ENCODE peak calls at places on chromosomes 4 and X, in seven cellular contexts. One of them, this sample, is unnamed.

GRCh38 chr4:67109276-67109675 is 436.0 kb downstream of the CENPC start:
- DNase-seq in left lung: no peak
- DNase-seq in hypothalamus: no peak
- DNase-seq in EH: no peak
- DNase-seq in HCT116: no peak
- DNase-seq in NCI-H446: no peak
- DNase-seq in activated CD8-positive, alpha-beta memory T cell treated with anti-CD3 and anti-CD28 coated beads for 24 hours: no peak
- DNase-seq in this sample: no peak

GRCh38 chr4:105605493-105605892 is 53.1 kb downstream of the ARHGEF38 start:
- DNase-seq in left lung: no peak
- DNase-seq in hypothalamus: no peak
- DNase-seq in EH: peak; percentile 25
- DNase-seq in HCT116: no peak
- DNase-seq in NCI-H446: peak; percentile 59
- DNase-seq in activated CD8-positive, alpha-beta memory T cell treated with anti-CD3 and anti-CD28 coated beads for 24 hours: no peak
- DNase-seq in this sample: no peak

GRCh38 chr4:85720736-85721135 is 245.8 kb downstream of the ARHGAP24 start:
- DNase-seq in left lung: no peak
- DNase-seq in hypothalamus: no peak
- DNase-seq in EH: peak; percentile 74
- DNase-seq in HCT116: no peak
- DNase-seq in NCI-H446: no peak
- DNase-seq in activated CD8-positive, alpha-beta memory T cell treated with anti-CD3 and anti-CD28 coated beads for 24 hours: no peak
- DNase-seq in this sample: no peak

GRCh38 chr4:15318621-15319348 is 109.0 kb upstream of the C1QTNF7 start:
- DNase-seq in left lung: no peak
- DNase-seq in hypothalamus: no peak
- DNase-seq in EH: peak; percentile 78
- DNase-seq in HCT116: no peak
- DNase-seq in NCI-H446: no peak
- DNase-seq in activated CD8-positive, alpha-beta memory T cell treated with anti-CD3 and anti-CD28 coated beads for 24 hours: no peak
- DNase-seq in this sample: no peak

GRCh38 chr4:72186714-72187113 is 154.9 kb downstream of the NPFFR2 start:
- DNase-seq in left lung: no peak
- DNase-seq in hypothalamus: no peak
- DNase-seq in EH: no peak
- DNase-seq in HCT116: no peak
- DNase-seq in NCI-H446: no peak
- DNase-seq in activated CD8-positive, alpha-beta memory T cell treated with anti-CD3 and anti-CD28 coated beads for 24 hours: no peak
- DNase-seq in this sample: no peak

GRCh38 chr4:47612116-47613023 is 127.3 kb downstream of the ATP10D start:
- DNase-seq in left lung: no peak
- DNase-seq in hypothalamus: no peak
- DNase-seq in EH: peak; percentile 77
- DNase-seq in HCT116: no peak
- DNase-seq in NCI-H446: no peak
- DNase-seq in activated CD8-positive, alpha-beta memory T cell treated with anti-CD3 and anti-CD28 coated beads for 24 hours: no peak
- DNase-seq in this sample: no peak

GRCh38 chr4:75985116-75985515 is 5.6 kb downstream of the SDAD1 start:
- DNase-seq in left lung: no peak
- DNase-seq in hypothalamus: no peak
- DNase-seq in EH: peak; percentile 94
- DNase-seq in HCT116: no peak
- DNase-seq in NCI-H446: no peak
- DNase-seq in activated CD8-positive, alpha-beta memory T cell treated with anti-CD3 and anti-CD28 coated beads for 24 hours: no peak
- DNase-seq in this sample: no peak

GRCh38 chrX:3244955-3245354 is 101.5 kb downstream of the MXRA5 start:
- DNase-seq in left lung: no peak
- DNase-seq in hypothalamus: no peak
- DNase-seq in EH: peak; percentile 38
- DNase-seq in HCT116: no peak
- DNase-seq in NCI-H446: no peak
- DNase-seq in activated CD8-positive, alpha-beta memory T cell treated with anti-CD3 and anti-CD28 coated beads for 24 hours: no peak
- DNase-seq in this sample: no peak

GRCh38 chrX:69070949-69071650 is 94.2 kb downstream of the PJA1 start:
- DNase-seq in left lung: no peak
- DNase-seq in hypothalamus: peak; percentile 4
- DNase-seq in EH: peak; percentile 12
- DNase-seq in HCT116: no peak
- DNase-seq in NCI-H446: peak; percentile 29
- DNase-seq in activated CD8-positive, alpha-beta memory T cell treated with anti-CD3 and anti-CD28 coated beads for 24 hours: no peak
- DNase-seq in this sample: no peak

GRCh38 chr4:8771258-8771590 is 100.4 kb downstream of the HMX1 start:
- DNase-seq in left lung: peak; percentile 68
- DNase-seq in hypothalamus: no peak
- DNase-seq in EH: no peak
- DNase-seq in HCT116: no peak
- DNase-seq in NCI-H446: no peak
- DNase-seq in activated CD8-positive, alpha-beta memory T cell treated with anti-CD3 and anti-CD28 coated beads for 24 hours: no peak
- DNase-seq in this sample: peak; percentile 52

GRCh38 chr4:68416591-68416990 is 30.7 kb upstream of the TMPRSS11E start:
- DNase-seq in left lung: no peak
- DNase-seq in hypothalamus: no peak
- DNase-seq in EH: no peak
- DNase-seq in HCT116: no peak
- DNase-seq in NCI-H446: no peak
- DNase-seq in activated CD8-positive, alpha-beta memory T cell treated with anti-CD3 and anti-CD28 coated beads for 24 hours: no peak
- DNase-seq in this sample: no peak

GRCh38 chr4:128716325-128716724 is 93.2 kb upstream of the JADE1 start:
- DNase-seq in left lung: no peak
- DNase-seq in hypothalamus: no peak
- DNase-seq in EH: peak; percentile 50
- DNase-seq in HCT116: no peak
- DNase-seq in NCI-H446: peak; percentile 8
- DNase-seq in activated CD8-positive, alpha-beta memory T cell treated with anti-CD3 and anti-CD28 coated beads for 24 hours: no peak
- DNase-seq in this sample: no peak

GRCh38 chrX:118373538-118373937 is 27.6 kb downstream of the WDR44 start:
- DNase-seq in left lung: no peak
- DNase-seq in hypothalamus: no peak
- DNase-seq in EH: no peak
- DNase-seq in HCT116: no peak
- DNase-seq in NCI-H446: no peak
- DNase-seq in activated CD8-positive, alpha-beta memory T cell treated with anti-CD3 and anti-CD28 coated beads for 24 hours: no peak
- DNase-seq in this sample: no peak

GRCh38 chr4:7945709-7946380 is 6.2 kb upstream of the AFAP1 start:
- DNase-seq in left lung: no peak
- DNase-seq in hypothalamus: no peak
- DNase-seq in EH: no peak
- DNase-seq in HCT116: no peak
- DNase-seq in NCI-H446: no peak
- DNase-seq in activated CD8-positive, alpha-beta memory T cell treated with anti-CD3 and anti-CD28 coated beads for 24 hours: no peak
- DNase-seq in this sample: no peak

GRCh38 chr4:169015237-169015636 is 5.2 kb upstream of the CBR4 start:
- DNase-seq in left lung: peak; percentile 39
- DNase-seq in hypothalamus: no peak
- DNase-seq in EH: no peak
- DNase-seq in HCT116: no peak
- DNase-seq in NCI-H446: no peak
- DNase-seq in activated CD8-positive, alpha-beta memory T cell treated with anti-CD3 and anti-CD28 coated beads for 24 hours: no peak
- DNase-seq in this sample: peak; percentile 85

GRCh38 chrX:107571296-107571998 is 56.9 kb upstream of the PRPS1 start:
- DNase-seq in left lung: no peak
- DNase-seq in hypothalamus: no peak
- DNase-seq in EH: peak; percentile 95
- DNase-seq in HCT116: peak; percentile 8
- DNase-seq in NCI-H446: peak; percentile 47
- DNase-seq in activated CD8-positive, alpha-beta memory T cell treated with anti-CD3 and anti-CD28 coated beads for 24 hours: no peak
- DNase-seq in this sample: no peak

GRCh38 chr4:20252656-20253271 is 1.1 kb downstream of the SLIT2 start:
- DNase-seq in left lung: peak; percentile 75
- DNase-seq in hypothalamus: no peak
- DNase-seq in EH: peak; percentile 61
- DNase-seq in HCT116: no peak
- DNase-seq in NCI-H446: no peak
- DNase-seq in activated CD8-positive, alpha-beta memory T cell treated with anti-CD3 and anti-CD28 coated beads for 24 hours: no peak
- DNase-seq in this sample: peak; percentile 29

GRCh38 chr4:98519268-98519993 is 139.0 kb downstream of the TSPAN5 start:
- DNase-seq in left lung: no peak
- DNase-seq in hypothalamus: no peak
- DNase-seq in EH: no peak
- DNase-seq in HCT116: no peak
- DNase-seq in NCI-H446: no peak
- DNase-seq in activated CD8-positive, alpha-beta memory T cell treated with anti-CD3 and anti-CD28 coated beads for 24 hours: no peak
- DNase-seq in this sample: no peak

GRCh38 chr4:153438916-153439756 is 27.0 kb upstream of the TMEM131L start:
- DNase-seq in left lung: no peak
- DNase-seq in hypothalamus: no peak
- DNase-seq in EH: no peak
- DNase-seq in HCT116: no peak
- DNase-seq in NCI-H446: no peak
- DNase-seq in activated CD8-positive, alpha-beta memory T cell treated with anti-CD3 and anti-CD28 coated beads for 24 hours: peak; percentile 68
- DNase-seq in this sample: no peak

GRCh38 chr4:160373911-160374310 is 1271.0 kb downstream of the RAPGEF2 start:
- DNase-seq in left lung: no peak
- DNase-seq in hypothalamus: no peak
- DNase-seq in EH: no peak
- DNase-seq in HCT116: no peak
- DNase-seq in NCI-H446: no peak
- DNase-seq in activated CD8-positive, alpha-beta memory T cell treated with anti-CD3 and anti-CD28 coated beads for 24 hours: no peak
- DNase-seq in this sample: no peak

GRCh38 chr4:136526517-136526916 is 1005.8 kb downstream of the PCDH18 start:
- DNase-seq in left lung: no peak
- DNase-seq in hypothalamus: no peak
- DNase-seq in EH: no peak
- DNase-seq in HCT116: no peak
- DNase-seq in NCI-H446: no peak
- DNase-seq in activated CD8-positive, alpha-beta memory T cell treated with anti-CD3 and anti-CD28 coated beads for 24 hours: no peak
- DNase-seq in this sample: no peak